ENCODE peak calls at places on chromosomes 5 and 9, in six cellular contexts. U, M, S, Y, L and A are unnamed samples. For H3K27me3, the result is how much of the 10 kb centered on the place peaks cover.

GRCh38 chr9:13110766-13111400 is 168.6 kb downstream of the MPDZ start:
- DNase-seq in U (peak), M (peak), S (no peak), Y (peak), L (no peak), A (no peak)

GRCh38 chr5:159448-160172 is 31.7 kb upstream of the LRRC14B start:
- DNase-seq in U (peak), M (no peak), S (no peak), Y (no peak), L (no peak), A (peak)

GRCh38 chr9:106058460-106058859 is 364.1 kb downstream of the TMEM38B start:
- DNase-seq in U (no peak), M (no peak), S (no peak), Y (no peak), L (no peak), A (no peak)

GRCh38 chr5:21121213-21121612 is 1133.2 kb upstream of the CDH18 start:
- DNase-seq in U (no peak), M (no peak), S (no peak), Y (no peak), L (no peak), A (no peak)

GRCh38 chr9:69877852-69878507 is 57.4 kb downstream of the CFAP95 start:
- DNase-seq in U (no peak), M (no peak), S (peak), Y (no peak), L (no peak), A (no peak)

GRCh38 chr5:45532826-45533624 is 163.2 kb downstream of the HCN1 start:
- DNase-seq in U (no peak), M (no peak), S (no peak), Y (no peak), L (no peak), A (no peak)

GRCh38 chr5:108216890-108217289 is 165.0 kb downstream of the FBXL17 start:
- DNase-seq in U (no peak), M (no peak), S (no peak), Y (no peak), L (no peak), A (peak)

GRCh38 chr9:137294684-137295312 is 7.3 kb downstream of the NRARP start:
- DNase-seq in U (no peak), M (no peak), S (peak), Y (peak), L (peak), A (no peak)

GRCh38 chr9:134560206-134560605 is 81.4 kb upstream of the COL5A1 start:
- DNase-seq in U (no peak), M (no peak), S (no peak), Y (no peak), L (no peak), A (no peak)

GRCh38 chr5:1380011-1380817 is 35.3 kb upstream of the CLPTM1L start:
- DNase-seq in U (peak), M (peak), S (peak), Y (peak), L (peak), A (no peak)

GRCh38 chr5:154686490-154686889 is 68.7 kb upstream of the LARP1 start:
- DNase-seq in U (no peak), M (no peak), S (no peak), Y (no peak), L (no peak), A (no peak)

GRCh38 chr9:135474915-135475314 is 4.7 kb upstream of the PPP1R26 start:
- DNase-seq in U (peak), M (no peak), S (peak), Y (peak), L (no peak), A (no peak)

GRCh38 chr5:1190296-1190695 is 11.1 kb upstream of the SLC6A19 start:
- DNase-seq in U (no peak), M (no peak), S (no peak), Y (peak), L (no peak), A (no peak)

GRCh38 chr5:181173420-181174342 is 26.3 kb downstream of the OR2V2 start:
- DNase-seq in U (no peak), M (no peak), S (peak), Y (peak), L (peak), A (peak)

GRCh38 chr9:110115341-110115820 is 92.6 kb downstream of the C9orf152 start:
- DNase-seq in U (no peak), M (no peak), S (peak), Y (no peak), L (no peak), A (peak)

GRCh38 chr9:110114086-110114887 is 93.7 kb downstream of the C9orf152 start:
- DNase-seq in U (no peak), M (no peak), S (no peak), Y (no peak), L (no peak), A (no peak)

GRCh38 chr9:110115868-110116542 is 92.0 kb downstream of the C9orf152 start:
- DNase-seq in U (no peak), M (no peak), S (no peak), Y (no peak), L (no peak), A (peak)

GRCh38 chr9:110114888-110115259 is 93.1 kb downstream of the C9orf152 start:
- DNase-seq in U (no peak), M (no peak), S (peak), Y (no peak), L (no peak), A (no peak)

GRCh38 chr9:110116543-110116885 is 91.4 kb downstream of the C9orf152 start:
- DNase-seq in U (no peak), M (no peak), S (no peak), Y (no peak), L (no peak), A (peak)
- H3K27ac ChIP-seq in U (no peak), M (no peak), S (no peak), Y (no peak), L (no peak), A (peak)

GRCh38 chr5:90640484-90641059 is 82.0 kb downstream of the ADGRV1 start:
- DNase-seq in U (no peak), M (no peak), S (no peak), Y (peak), L (no peak), A (peak)

GRCh38 chr5:90641528-90641927 is 82.9 kb downstream of the ADGRV1 start:
- DNase-seq in U (no peak), M (no peak), S (no peak), Y (no peak), L (no peak), A (no peak)

GRCh38 chr5:90642706-90643229 is 84.2 kb downstream of the ADGRV1 start:
- DNase-seq in U (no peak), M (no peak), S (no peak), Y (no peak), L (no peak), A (no peak)

GRCh38 chr5:90644132-90644531 is 85.5 kb downstream of the ADGRV1 start:
- DNase-seq in U (no peak), M (no peak), S (no peak), Y (no peak), L (no peak), A (no peak)

DNA sequence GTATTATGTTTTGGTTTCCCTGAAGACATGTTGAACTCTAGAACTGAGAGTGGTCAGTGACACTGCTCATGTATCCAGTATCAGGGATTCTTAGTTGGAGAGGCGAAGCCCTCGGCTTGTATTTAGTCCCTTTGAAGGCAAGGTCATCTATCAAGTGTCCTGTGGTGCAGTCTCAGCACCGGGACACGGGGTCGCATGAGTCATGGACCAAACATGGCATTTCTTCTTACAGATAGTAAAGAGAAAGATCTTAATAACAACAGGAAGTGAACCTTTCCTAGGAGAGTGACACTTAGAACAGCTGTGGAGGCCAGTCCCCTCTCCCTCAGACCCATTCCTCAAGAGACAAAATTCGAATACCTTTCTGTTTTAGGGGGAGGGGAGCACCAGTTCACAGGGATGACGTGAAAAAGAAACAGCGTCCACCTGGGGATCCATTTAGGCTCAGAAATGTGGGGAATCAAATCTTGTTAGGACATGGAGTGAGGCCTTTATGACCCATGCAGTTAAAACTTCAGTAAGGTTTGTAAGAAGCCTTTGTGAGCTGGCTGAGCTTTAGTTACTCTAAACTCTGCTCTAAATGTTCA is 86.5 kb downstream of the ADGRV1 start:
- DNase-seq in U (no peak), M (no peak), S (no peak), Y (no peak), L (no peak), A (peak)
- H3K27me3 ChIP-seq in U (under half), M (under half), S (under half), Y (under half), L (under half), A (under half)

DNA sequence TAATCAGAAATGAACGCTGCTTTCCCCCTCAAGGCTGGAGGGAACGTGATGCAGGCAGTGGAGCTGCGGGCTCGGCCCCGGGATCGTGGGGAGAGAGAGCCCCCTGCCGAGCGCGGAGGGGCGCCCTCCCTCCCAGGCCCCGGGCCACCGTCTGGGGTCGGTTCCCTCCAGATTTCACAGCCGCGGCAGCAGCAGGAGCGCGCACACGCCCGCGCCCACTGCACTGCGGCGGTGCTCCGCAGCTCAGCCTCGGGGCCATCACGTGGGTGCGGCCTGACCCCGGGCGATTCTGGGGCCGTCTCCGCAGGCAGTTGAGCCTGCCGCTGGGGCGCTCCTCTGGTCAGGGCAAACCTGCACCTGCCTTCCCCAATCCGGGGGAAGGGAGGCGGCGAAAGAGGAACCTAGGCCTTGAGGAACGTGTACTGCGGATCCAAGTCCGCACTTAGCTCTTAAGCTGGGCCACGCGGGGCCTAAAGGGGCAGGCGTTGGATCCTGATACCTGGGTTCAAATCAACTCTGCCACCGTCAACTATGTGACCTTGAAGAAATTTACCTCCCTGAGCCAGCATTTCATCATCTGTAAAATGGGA is 9.4 kb upstream of the DELE1 start:
- DNase-seq in U (peak), M (peak), S (peak), Y (peak), L (peak), A (no peak)
- H3K4me3 ChIP-seq in U (peak), M (no peak), S (no peak), Y (no peak), L (peak), A (peak)

GRCh38 chr9:128358861-128359260 is 12.3 kb upstream of the URM1 start:
- DNase-seq in U (no peak), M (no peak), S (no peak), Y (no peak), L (no peak), A (no peak)

GRCh38 chr9:128358090-128358489 is 13.1 kb upstream of the URM1 start:
- DNase-seq in U (no peak), M (no peak), S (no peak), Y (no peak), L (no peak), A (no peak)

GRCh38 chr9:128360826-128361225 is 10.3 kb upstream of the URM1 start:
- DNase-seq in U (no peak), M (no peak), S (no peak), Y (no peak), L (no peak), A (no peak)

GRCh38 chr9:128349772-128350171 is 9.4 kb downstream of the SLC27A4 start:
- DNase-seq in U (no peak), M (no peak), S (no peak), Y (no peak), L (no peak), A (no peak)

GRCh38 chr9:128355451-128355850 is 15.1 kb downstream of the SLC27A4 start:
- DNase-seq in U (no peak), M (no peak), S (no peak), Y (no peak), L (no peak), A (no peak)
- H3K27ac ChIP-seq in U (no peak), M (no peak), S (no peak), Y (no peak), L (no peak), A (no peak)